ENCODE peak calls at places on chromosomes 5 and 9, in six cellular contexts. G is SK-N-SH, D is GM12878, W is K562, A is HCT116, Y is HepG2. T is an unnamed sample.
A peak's percentile ranks its signal among the peaks of the same experiment; 100 is the strongest.

GRCh38 chr9:96379461-96379860 is 4.0 kb downstream of the SLC35D2 start:
- DNase-seq in G (no peak), D (no peak), W (no peak), A (no peak), Y (no peak), T (no peak)

GRCh38 chr5:104241051-104241450 is 678.5 kb upstream of the NUDT12 start:
- DNase-seq in G (no peak), D (no peak), W (no peak), A (no peak), Y (no peak), T (peak; percentile 10)

GRCh38 chr5:73960023-73960422 is 334.0 kb downstream of the ARHGEF28 start:
- DNase-seq in G (no peak), D (no peak), W (no peak), A (no peak), Y (no peak), T (no peak)

GRCh38 chr5:38598994-38599611 is 42.7 kb upstream of the LIFR start:
- DNase-seq in G (no peak), D (no peak), W (no peak), A (peak; percentile 42), Y (peak; percentile 16), T (no peak)

GRCh38 chr5:132074091-132074771 is 642 bp downstream of the CSF2 start:
- DNase-seq in G (no peak), D (no peak), W (no peak), A (no peak), Y (no peak), T (no peak)

GRCh38 chr9:95061916-95062600 is 255.5 kb downstream of the FANCC start:
- DNase-seq in G (no peak), D (no peak), W (no peak), A (no peak), Y (no peak), T (no peak)

GRCh38 chr5:83095973-83096539 is 18.7 kb downstream of the XRCC4 start:
- DNase-seq in G (no peak), D (no peak), W (no peak), A (peak; percentile 74), Y (peak; percentile 28), T (no peak)

GRCh38 chr5:146291421-146292074 is 47.1 kb upstream of the POU4F3 start:
- DNase-seq in G (peak; percentile 56), D (no peak), W (peak; percentile 50), A (peak; percentile 23), Y (peak; percentile 64), T (peak; percentile 82)

GRCh38 chr5:93924628-93925027 is 183.2 kb upstream of the POU5F2 start:
- DNase-seq in G (no peak), D (no peak), W (no peak), A (no peak), Y (no peak), T (no peak)

GRCh38 chr9:37329576-37329975 is 92.9 kb upstream of the GRHPR start:
- DNase-seq in G (peak; percentile 9), D (no peak), W (no peak), A (no peak), Y (no peak), T (peak; percentile 32)

GRCh38 chr5:61637566-61637965 is 305.5 kb downstream of the ZSWIM6 start:
- DNase-seq in G (no peak), D (no peak), W (no peak), A (no peak), Y (no peak), T (peak; percentile 33)

GRCh38 chr5:170861855-170862766 is at the start of gene RANBP17:
- DNase-seq in G (peak; percentile 95), D (no peak), W (no peak), A (peak; percentile 53), Y (no peak), T (peak; percentile 93)

GRCh38 chr9:135887585-135888050 is 19.7 kb downstream of the CAMSAP1 start:
- DNase-seq in G (no peak), D (peak; percentile 19), W (no peak), A (no peak), Y (no peak), T (peak; percentile 76)

GRCh38 chr9:135887021-135887507 is 20.3 kb downstream of the CAMSAP1 start:
- DNase-seq in G (no peak), D (no peak), W (no peak), A (no peak), Y (no peak), T (no peak)

GRCh38 chr9:135888766-135889394 is 18.5 kb downstream of the CAMSAP1 start:
- DNase-seq in G (no peak), D (no peak), W (no peak), A (no peak), Y (no peak), T (no peak)

GRCh38 chr9:135889564-135890189 is 17.7 kb downstream of the CAMSAP1 start:
- DNase-seq in G (no peak), D (no peak), W (no peak), A (no peak), Y (no peak), T (no peak)

GRCh38 chr9:135888126-135888765 is 19.1 kb downstream of the CAMSAP1 start:
- DNase-seq in G (no peak), D (no peak), W (no peak), A (no peak), Y (no peak), T (no peak)
- H3K79me2 ChIP-seq in G (peaks cover 100% of the 10 kb centered on the region), D (peaks cover 45% of the 10 kb centered on the region), W (peaks cover 99% of the 10 kb centered on the region), A (peaks cover 100% of the 10 kb centered on the region), Y (peaks cover 94% of the 10 kb centered on the region), T (peaks cover 100% of the 10 kb centered on the region)

DNA sequence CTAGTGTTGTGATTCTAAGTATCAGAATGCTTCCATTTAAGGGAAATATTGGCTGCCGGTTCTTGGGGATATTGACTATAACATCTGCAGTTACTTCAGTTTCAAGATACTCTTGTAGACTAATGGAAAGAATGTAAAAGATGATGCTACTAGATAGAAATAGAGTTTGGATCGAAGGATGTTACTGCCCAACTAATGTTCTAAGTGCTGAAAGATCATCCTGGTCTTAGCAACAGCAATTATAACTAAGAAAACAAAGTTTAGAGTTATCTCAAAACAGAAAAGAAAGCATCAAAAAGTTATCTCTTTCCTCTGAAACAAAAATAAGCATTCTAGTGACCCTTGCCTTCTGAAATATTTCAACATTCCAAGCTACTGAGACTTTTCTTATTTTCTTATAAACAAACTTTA is 49.9 kb downstream of the ITGA1 start:
- DNase-seq in G (no peak), D (no peak), W (no peak), A (no peak), Y (no peak), T (no peak)
- H2AFZ ChIP-seq in G (no peak overlapping the region), D (no peak overlapping the region), W (no peak overlapping the region), A (no peak overlapping the region), Y (no peak overlapping the region), T (no peak overlapping the region)

DNA sequence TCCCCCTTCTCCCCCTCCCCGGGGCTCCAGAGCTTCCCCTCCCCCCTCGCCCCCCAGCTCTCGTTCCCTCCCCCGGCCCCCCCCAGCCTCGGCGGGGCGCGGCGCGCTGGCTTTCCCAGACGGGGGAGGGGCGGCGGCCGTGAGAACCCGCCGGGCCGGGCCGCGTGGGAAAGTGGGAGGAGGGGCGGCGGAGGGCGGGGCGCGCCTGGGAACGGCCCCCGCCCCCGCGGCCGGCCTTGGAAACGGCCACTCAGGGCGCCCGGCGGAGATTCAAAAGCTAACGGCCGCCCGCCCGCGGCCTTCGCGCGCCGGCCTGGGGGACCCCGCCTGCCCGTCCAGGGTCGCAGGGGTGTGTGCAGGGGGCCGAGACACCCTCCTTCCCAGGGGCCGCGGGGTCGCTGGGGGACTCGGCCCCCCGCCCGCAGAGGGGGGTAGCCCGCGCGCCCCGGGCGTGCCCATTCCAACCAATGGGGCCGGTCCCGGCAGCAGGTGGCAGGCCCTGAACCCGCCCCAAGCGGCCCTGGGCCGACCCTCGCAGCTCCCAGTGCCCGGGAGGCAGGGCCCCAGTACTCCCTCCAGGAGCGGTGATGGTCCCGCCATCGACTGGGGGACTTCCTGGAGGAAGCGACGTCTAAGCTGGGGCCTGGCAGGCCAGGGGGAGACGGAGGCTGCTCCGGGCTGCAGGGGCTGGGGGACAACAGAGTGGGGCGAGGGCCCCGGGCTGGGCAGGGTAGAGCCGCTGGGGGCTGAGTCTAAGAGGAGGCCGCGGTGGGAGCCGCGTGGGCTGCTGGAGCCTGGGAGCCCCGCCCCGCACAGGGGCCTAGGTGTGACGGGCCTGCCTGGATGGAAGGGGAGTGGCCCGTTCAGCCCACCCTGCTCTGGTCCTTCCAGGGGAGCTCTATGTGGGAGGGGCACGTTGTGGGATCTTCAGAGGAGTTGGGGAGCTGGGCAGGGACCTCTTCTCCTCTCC is 14.2 kb upstream of the NRARP start:
- DNase-seq in G (peak; percentile 94), D (no peak), W (peak; percentile 95), A (no peak), Y (no peak), T (peak; percentile 74)
- TF ChIP-seq REST in G (no peak), D (no peak), W (no peak), A (no peak), Y (no peak), T (no peak)

DNA sequence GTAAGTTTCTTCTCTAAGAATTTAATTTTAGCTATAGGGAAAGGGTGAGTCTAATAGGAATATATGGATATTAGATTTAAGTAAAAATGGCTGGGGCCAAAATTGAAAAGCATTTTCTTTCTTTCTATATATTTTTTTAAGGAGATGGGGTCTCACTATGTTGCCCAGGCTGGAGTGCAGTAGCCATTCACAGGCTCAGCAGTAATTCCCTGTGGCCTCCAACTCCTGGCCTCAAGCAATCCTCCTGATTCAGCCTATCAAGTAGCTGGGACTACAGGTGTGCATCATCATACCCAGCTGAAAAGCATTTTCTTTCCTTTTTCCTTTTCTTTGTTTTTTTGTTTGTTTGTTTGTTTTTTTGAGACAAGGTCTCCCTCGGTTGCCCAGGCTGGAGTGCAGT is 41.1 kb downstream of the CSNK1A1 start:
- DNase-seq in G (no peak), D (no peak), W (no peak), A (no peak), Y (no peak), T (no peak)
- H3K79me2 ChIP-seq in G (peaks cover 97% of the 10 kb centered on the region), D (peaks cover 8% of the 10 kb centered on the region), W (peaks cover 29% of the 10 kb centered on the region), A (peaks cover 93% of the 10 kb centered on the region), Y (peaks cover 18% of the 10 kb centered on the region), T (peaks cover 43% of the 10 kb centered on the region)

GRCh38 chr9:122900791-122901190 is 4.4 kb downstream of the RC3H2 start:
- DNase-seq in G (no peak), D (no peak), W (no peak), A (no peak), Y (no peak), T (no peak)

GRCh38 chr9:122904823-122905710 is at the start of gene RC3H2:
- DNase-seq in G (peak; percentile 91), D (peak; percentile 99), W (peak; percentile 93), A (peak; percentile 100), Y (peak; percentile 99), T (peak; percentile 100)

GRCh38 chr9:122904466-122904822 is 715 bp downstream of the RC3H2 start:
- DNase-seq in G (peak; percentile 63), D (no peak), W (no peak), A (no peak), Y (peak; percentile 43), T (peak; percentile 75)
- H2AFZ ChIP-seq in G (peak overlapping the region; percentile 47), D (peak overlapping the region; percentile 99), W (peak overlapping the region; percentile 91), A (no peak overlapping the region), Y (no peak overlapping the region), T (peak overlapping the region; percentile 49)

T was measured in GM23338.